ENCODE peak calls at places on chromosomes 16 and 17, in five cellular contexts. V is activated CD8-positive, alpha-beta T cell treated with anti-CD3 and anti-CD28 coated beads, Interleukin-2, amount 10 ng/mL, durations not matched to agents 7 days and 5 days; D is Ammon's horn; J is CD4-positive, CD25-positive, alpha-beta regulatory T cell; N is AML-193. C is an unnamed sample.

GRCh38 chr17:17874478-17874877 is 37.7 kb upstream of the SREBF1 start:
- DNase-seq in V (no peak), J (no peak), N (no peak), D (no peak), C (no peak)

GRCh38 chr16:27240948-27241531 is 27.5 kb downstream of the NSMCE1 start:
- DNase-seq in N (no peak), V (no peak), J (no peak), D (no peak), C (peak)

GRCh38 chr16:30902070-30902972 is 5.9 kb downstream of the CTF1 start:
- DNase-seq in N (peak), D (peak), V (peak), J (peak), C (no peak)

GRCh38 chr17:37361543-37361942 is 14.2 kb upstream of the C17orf78 start:
- DNase-seq in D (no peak), N (no peak), J (no peak), V (no peak), C (no peak)

GRCh38 chr16:50627419-50627818 is 53.7 kb downstream of the SNX20 start:
- DNase-seq in D (peak), J (peak), V (peak), N (no peak), C (peak)

GRCh38 chr16:89822188-89823086 is 5.8 kb upstream of the SPIRE2 start:
- DNase-seq in D (no peak), V (no peak), J (no peak), N (no peak), C (no peak)

GRCh38 chr17:50697076-50697475 is 10.6 kb downstream of the ANKRD40 start:
- DNase-seq in J (no peak), V (no peak), N (no peak), D (no peak), C (no peak)

GRCh38 chr16:50509521-50510341 is 38.5 kb upstream of the NKD1 start:
- DNase-seq in D (peak), V (peak), J (peak), N (peak), C (peak)

GRCh38 chr17:41071606-41072375 is 6.1 kb upstream of the KRTAP2-4 start:
- DNase-seq in N (no peak), D (no peak), J (no peak), V (no peak), C (no peak)

GRCh38 chr16:85699628-85700027 is 10.9 kb upstream of the GINS2 start:
- DNase-seq in N (no peak), D (peak), J (no peak), V (no peak), C (peak)

GRCh38 chr16:67198238-67198734 is 645 bp upstream of the ELMO3 start:
- DNase-seq in J (no peak), D (peak), V (peak), N (peak), C (no peak)

GRCh38 chr17:38706625-38707298 is 1.7 kb downstream of the MLLT6 start:
- DNase-seq in V (peak), N (no peak), D (no peak), J (peak), C (no peak)

GRCh38 chr17:73956595-73957465 is 246.6 kb upstream of the RPL38 start:
- DNase-seq in D (peak), N (peak), V (peak), J (peak), C (no peak)

GRCh38 chr16:54077412-54077821 is 209.2 kb downstream of the IRX3 start:
- DNase-seq in J (no peak), N (no peak), V (no peak), D (no peak), C (no peak)

GRCh38 chr16:31202402-31203385 is at the start of gene PYCARD:
- DNase-seq in D (peak), N (peak), J (peak), V (peak), C (no peak)